ENCODE peak calls at places on chromosomes 11 and 22, in five cellular contexts. One of them, this sample, is unnamed.

GRCh38 chr11:119134389-119134978 is 13.1 kb downstream of the HINFP start:
- DNase-seq in left ventricle myocardium inferior: no peak
- DNase-seq in astrocyte of the spinal cord: no peak
- DNase-seq in heart right ventricle: no peak
- DNase-seq in brain microvascular endothelial cell: no peak
- DNase-seq in this sample: peak

GRCh38 chr11:66477256-66478201 is 2.7 kb upstream of the DPP3 start:
- DNase-seq in left ventricle myocardium inferior: no peak
- DNase-seq in astrocyte of the spinal cord: no peak
- DNase-seq in heart right ventricle: no peak
- DNase-seq in brain microvascular endothelial cell: no peak
- DNase-seq in this sample: no peak

GRCh38 chr22:29122041-29122440 is 49.2 kb downstream of the KREMEN1 start:
- DNase-seq in left ventricle myocardium inferior: no peak
- DNase-seq in astrocyte of the spinal cord: no peak
- DNase-seq in heart right ventricle: no peak
- DNase-seq in brain microvascular endothelial cell: no peak
- DNase-seq in this sample: peak

GRCh38 chr11:14972581-14973490 is 685 bp upstream of the CALCA start:
- DNase-seq in left ventricle myocardium inferior: no peak
- DNase-seq in astrocyte of the spinal cord: no peak
- DNase-seq in heart right ventricle: no peak
- DNase-seq in brain microvascular endothelial cell: no peak
- DNase-seq in this sample: no peak

GRCh38 chr11:71129624-71130023 is 122.8 kb downstream of the SHANK2 start:
- DNase-seq in left ventricle myocardium inferior: no peak
- DNase-seq in astrocyte of the spinal cord: peak
- DNase-seq in heart right ventricle: no peak
- DNase-seq in brain microvascular endothelial cell: no peak
- DNase-seq in this sample: no peak

GRCh38 chr22:45647532-45648225 is 24.0 kb upstream of the ATXN10 start:
- DNase-seq in left ventricle myocardium inferior: no peak
- DNase-seq in astrocyte of the spinal cord: no peak
- DNase-seq in heart right ventricle: no peak
- DNase-seq in brain microvascular endothelial cell: no peak
- DNase-seq in this sample: no peak

GRCh38 chr11:82890941-82891340 is 9.3 kb downstream of the PRCP start:
- DNase-seq in left ventricle myocardium inferior: no peak
- DNase-seq in astrocyte of the spinal cord: no peak
- DNase-seq in heart right ventricle: no peak
- DNase-seq in brain microvascular endothelial cell: no peak
- DNase-seq in this sample: no peak

GRCh38 chr22:17785185-17786184 is 11.2 kb upstream of the BID start:
- DNase-seq in left ventricle myocardium inferior: peak
- DNase-seq in astrocyte of the spinal cord: no peak
- DNase-seq in heart right ventricle: peak
- DNase-seq in brain microvascular endothelial cell: no peak
- DNase-seq in this sample: peak

GRCh38 chr11:116955548-116955947 is 118.1 kb upstream of the APOA1 start:
- DNase-seq in left ventricle myocardium inferior: no peak
- DNase-seq in astrocyte of the spinal cord: no peak
- DNase-seq in heart right ventricle: no peak
- DNase-seq in brain microvascular endothelial cell: no peak
- DNase-seq in this sample: no peak

GRCh38 chr11:69425895-69426544 is 55.4 kb upstream of the LINC01488 start:
- DNase-seq in left ventricle myocardium inferior: no peak
- DNase-seq in astrocyte of the spinal cord: no peak
- DNase-seq in heart right ventricle: no peak
- DNase-seq in brain microvascular endothelial cell: no peak
- DNase-seq in this sample: no peak

GRCh38 chr22:31937328-31937727 is 7.0 kb upstream of the YWHAH start:
- DNase-seq in left ventricle myocardium inferior: no peak
- DNase-seq in astrocyte of the spinal cord: no peak
- DNase-seq in heart right ventricle: no peak
- DNase-seq in brain microvascular endothelial cell: no peak
- DNase-seq in this sample: no peak

GRCh38 chr22:44411226-44412135 is 86.6 kb downstream of the RTL6 start:
- DNase-seq in left ventricle myocardium inferior: no peak
- DNase-seq in astrocyte of the spinal cord: no peak
- DNase-seq in heart right ventricle: no peak
- DNase-seq in brain microvascular endothelial cell: no peak
- DNase-seq in this sample: peak

GRCh38 chr11:122656631-122657101 is 1.1 kb downstream of the UBASH3B start:
- DNase-seq in left ventricle myocardium inferior: peak
- DNase-seq in astrocyte of the spinal cord: peak
- DNase-seq in heart right ventricle: peak
- DNase-seq in brain microvascular endothelial cell: no peak
- DNase-seq in this sample: no peak

GRCh38 chr11:106202935-106203620 is 125.6 kb downstream of the AASDHPPT start:
- DNase-seq in left ventricle myocardium inferior: no peak
- DNase-seq in astrocyte of the spinal cord: no peak
- DNase-seq in heart right ventricle: no peak
- DNase-seq in brain microvascular endothelial cell: peak
- DNase-seq in this sample: peak

GRCh38 chr22:39789794-39790193 is 103.8 kb downstream of the ENTHD1 start:
- DNase-seq in left ventricle myocardium inferior: no peak
- DNase-seq in astrocyte of the spinal cord: no peak
- DNase-seq in heart right ventricle: no peak
- DNase-seq in brain microvascular endothelial cell: no peak
- DNase-seq in this sample: no peak

GRCh38 chr11:21018248-21018647 is 348.9 kb downstream of the NELL1 start:
- DNase-seq in left ventricle myocardium inferior: no peak
- DNase-seq in astrocyte of the spinal cord: no peak
- DNase-seq in heart right ventricle: no peak
- DNase-seq in brain microvascular endothelial cell: no peak
- DNase-seq in this sample: no peak

GRCh38 chr22:39527481-39527961 is 5.0 kb downstream of the RPS19BP1 start:
- DNase-seq in left ventricle myocardium inferior: no peak
- DNase-seq in astrocyte of the spinal cord: no peak
- DNase-seq in heart right ventricle: no peak
- DNase-seq in brain microvascular endothelial cell: no peak
- DNase-seq in this sample: peak

GRCh38 chr11:112459001-112459400 is 198.3 kb upstream of the PLET1 start:
- DNase-seq in left ventricle myocardium inferior: no peak
- DNase-seq in astrocyte of the spinal cord: no peak
- DNase-seq in heart right ventricle: no peak
- DNase-seq in brain microvascular endothelial cell: no peak
- DNase-seq in this sample: peak

GRCh38 chr22:47884200-47884599 is 1121.8 kb downstream of the TBC1D22A start:
- DNase-seq in left ventricle myocardium inferior: no peak
- DNase-seq in astrocyte of the spinal cord: no peak
- DNase-seq in heart right ventricle: no peak
- DNase-seq in brain microvascular endothelial cell: no peak
- DNase-seq in this sample: no peak

GRCh38 chr22:36221799-36222751 is 17.3 kb downstream of the APOL2 start:
- DNase-seq in left ventricle myocardium inferior: no peak
- DNase-seq in astrocyte of the spinal cord: peak
- DNase-seq in heart right ventricle: no peak
- DNase-seq in brain microvascular endothelial cell: no peak
- DNase-seq in this sample: peak

GRCh38 chr11:834371-835316 is 1.9 kb downstream of the CD151 start:
- DNase-seq in left ventricle myocardium inferior: peak
- DNase-seq in astrocyte of the spinal cord: peak
- DNase-seq in heart right ventricle: peak
- DNase-seq in brain microvascular endothelial cell: no peak
- DNase-seq in this sample: peak
- H3K4me3 ChIP-seq in left ventricle myocardium inferior: peak
- H3K4me3 ChIP-seq in astrocyte of the spinal cord: peak
- H3K4me3 ChIP-seq in heart right ventricle: peak
- H3K4me3 ChIP-seq in brain microvascular endothelial cell: peak
- H3K4me3 ChIP-seq in this sample: peak

GRCh38 chr11:61082161-61082870 is 20.0 kb upstream of the CD5 start:
- DNase-seq in left ventricle myocardium inferior: no peak
- DNase-seq in astrocyte of the spinal cord: no peak
- DNase-seq in heart right ventricle: no peak
- DNase-seq in brain microvascular endothelial cell: no peak
- DNase-seq in this sample: no peak

GRCh38 chr11:61082931-61083531 is 19.3 kb upstream of the CD5 start:
- DNase-seq in left ventricle myocardium inferior: no peak
- DNase-seq in astrocyte of the spinal cord: no peak
- DNase-seq in heart right ventricle: no peak
- DNase-seq in brain microvascular endothelial cell: no peak
- DNase-seq in this sample: no peak

GRCh38 chr11:61079416-61080150 is 22.7 kb upstream of the CD5 start:
- DNase-seq in left ventricle myocardium inferior: no peak
- DNase-seq in astrocyte of the spinal cord: no peak
- DNase-seq in heart right ventricle: no peak
- DNase-seq in brain microvascular endothelial cell: no peak
- DNase-seq in this sample: no peak

GRCh38 chr11:61080526-61080925 is 21.8 kb upstream of the CD5 start:
- DNase-seq in left ventricle myocardium inferior: no peak
- DNase-seq in astrocyte of the spinal cord: no peak
- DNase-seq in heart right ventricle: no peak
- DNase-seq in brain microvascular endothelial cell: no peak
- DNase-seq in this sample: no peak

GRCh38 chr11:61080986-61081590 is 21.2 kb upstream of the CD5 start:
- DNase-seq in left ventricle myocardium inferior: no peak
- DNase-seq in astrocyte of the spinal cord: no peak
- DNase-seq in heart right ventricle: no peak
- DNase-seq in brain microvascular endothelial cell: no peak
- DNase-seq in this sample: no peak
- TF ChIP-seq CTCF in left ventricle myocardium inferior: no peak
- TF ChIP-seq CTCF in astrocyte of the spinal cord: no peak
- TF ChIP-seq CTCF in heart right ventricle: no peak
- TF ChIP-seq CTCF in brain microvascular endothelial cell: no peak
- TF ChIP-seq CTCF in this sample: no peak

GRCh38 chr11:60855726-60856633 is at the start of gene PTGDR2:
- DNase-seq in left ventricle myocardium inferior: no peak
- DNase-seq in astrocyte of the spinal cord: no peak
- DNase-seq in heart right ventricle: no peak
- DNase-seq in brain microvascular endothelial cell: no peak
- DNase-seq in this sample: no peak
- H3K4me3 ChIP-seq in left ventricle myocardium inferior: peak
- H3K4me3 ChIP-seq in astrocyte of the spinal cord: no peak
- H3K4me3 ChIP-seq in heart right ventricle: peak
- H3K4me3 ChIP-seq in brain microvascular endothelial cell: no peak
- H3K4me3 ChIP-seq in this sample: no peak

GRCh38 chr11:11534981-11535380 is 86.8 kb downstream of the GALNT18 start:
- DNase-seq in left ventricle myocardium inferior: no peak
- DNase-seq in astrocyte of the spinal cord: no peak
- DNase-seq in heart right ventricle: no peak
- DNase-seq in brain microvascular endothelial cell: no peak
- DNase-seq in this sample: no peak
- TF ChIP-seq CTCF in left ventricle myocardium inferior: no peak
- TF ChIP-seq CTCF in astrocyte of the spinal cord: no peak
- TF ChIP-seq CTCF in heart right ventricle: no peak
- TF ChIP-seq CTCF in brain microvascular endothelial cell: no peak
- TF ChIP-seq CTCF in this sample: no peak

GRCh38 chr11:75566763-75567279 is 4.8 kb downstream of the SERPINH1 start:
- DNase-seq in left ventricle myocardium inferior: no peak
- DNase-seq in astrocyte of the spinal cord: no peak
- DNase-seq in heart right ventricle: no peak
- DNase-seq in brain microvascular endothelial cell: no peak
- DNase-seq in this sample: no peak

GRCh38 chr11:75565221-75565814 is 3.3 kb downstream of the SERPINH1 start:
- DNase-seq in left ventricle myocardium inferior: peak
- DNase-seq in astrocyte of the spinal cord: peak
- DNase-seq in heart right ventricle: peak
- DNase-seq in brain microvascular endothelial cell: peak
- DNase-seq in this sample: peak

GRCh38 chr11:75563978-75564552 is 2.0 kb downstream of the SERPINH1 start:
- DNase-seq in left ventricle myocardium inferior: peak
- DNase-seq in astrocyte of the spinal cord: peak
- DNase-seq in heart right ventricle: peak
- DNase-seq in brain microvascular endothelial cell: peak
- DNase-seq in this sample: peak

GRCh38 chr11:75567971-75568370 is 5.9 kb downstream of the SERPINH1 start:
- DNase-seq in left ventricle myocardium inferior: no peak
- DNase-seq in astrocyte of the spinal cord: no peak
- DNase-seq in heart right ventricle: no peak
- DNase-seq in brain microvascular endothelial cell: no peak
- DNase-seq in this sample: no peak

DNA sequence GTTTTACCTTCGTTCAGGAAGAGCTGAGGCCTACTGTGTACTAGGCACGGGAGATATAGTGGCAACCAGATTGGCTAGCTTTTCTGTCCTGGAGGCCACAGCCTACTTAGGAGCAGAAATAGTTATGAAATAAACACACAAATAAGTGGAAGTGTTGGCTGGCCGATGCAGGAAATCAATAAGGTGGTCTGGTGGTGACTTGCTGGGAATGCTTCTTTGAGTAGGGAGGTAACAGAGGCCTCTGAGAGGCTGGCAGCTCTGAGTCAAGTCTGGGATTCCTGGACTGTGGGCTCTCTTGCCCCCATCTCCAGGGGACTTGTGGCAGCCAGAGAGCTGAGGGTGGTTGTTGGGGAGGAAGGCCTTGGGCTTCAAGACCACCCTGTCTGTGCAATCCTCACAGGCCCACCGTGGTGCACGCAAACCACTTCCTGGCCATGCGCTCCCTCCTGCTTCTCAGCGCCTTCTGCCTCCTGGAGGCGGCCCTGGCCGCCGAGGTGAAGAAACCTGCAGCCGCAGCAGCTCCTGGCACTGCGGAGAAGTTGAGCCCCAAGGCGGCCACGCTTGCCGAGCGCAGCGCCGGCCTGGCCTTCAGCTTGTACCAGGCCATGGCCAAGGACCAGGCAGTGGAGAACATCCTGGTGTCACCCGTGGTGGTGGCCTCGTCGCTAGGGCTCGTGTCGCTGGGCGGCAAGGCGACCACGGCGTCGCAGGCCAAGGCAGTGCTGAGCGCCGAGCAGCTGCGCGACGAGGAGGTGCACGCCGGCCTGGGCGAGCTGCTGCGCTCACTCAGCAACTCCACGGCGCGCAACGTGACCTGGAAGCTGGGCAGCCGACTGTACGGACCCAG is 4.1 kb downstream of the SERPINH1 start:
- DNase-seq in left ventricle myocardium inferior: no peak
- DNase-seq in astrocyte of the spinal cord: no peak
- DNase-seq in heart right ventricle: no peak
- DNase-seq in brain microvascular endothelial cell: no peak
- DNase-seq in this sample: peak
- H3K4me3 ChIP-seq in left ventricle myocardium inferior: peak
- H3K4me3 ChIP-seq in astrocyte of the spinal cord: peak
- H3K4me3 ChIP-seq in heart right ventricle: peak
- H3K4me3 ChIP-seq in brain microvascular endothelial cell: peak
- H3K4me3 ChIP-seq in this sample: peak

GRCh38 chr11:36583667-36584066 is 10.6 kb upstream of the IFTAP start:
- DNase-seq in left ventricle myocardium inferior: no peak
- DNase-seq in astrocyte of the spinal cord: no peak
- DNase-seq in heart right ventricle: no peak
- DNase-seq in brain microvascular endothelial cell: no peak
- DNase-seq in this sample: no peak
- TF ChIP-seq CTCF in left ventricle myocardium inferior: no peak
- TF ChIP-seq CTCF in astrocyte of the spinal cord: no peak
- TF ChIP-seq CTCF in heart right ventricle: no peak
- TF ChIP-seq CTCF in brain microvascular endothelial cell: no peak
- TF ChIP-seq CTCF in this sample: no peak

DNA sequence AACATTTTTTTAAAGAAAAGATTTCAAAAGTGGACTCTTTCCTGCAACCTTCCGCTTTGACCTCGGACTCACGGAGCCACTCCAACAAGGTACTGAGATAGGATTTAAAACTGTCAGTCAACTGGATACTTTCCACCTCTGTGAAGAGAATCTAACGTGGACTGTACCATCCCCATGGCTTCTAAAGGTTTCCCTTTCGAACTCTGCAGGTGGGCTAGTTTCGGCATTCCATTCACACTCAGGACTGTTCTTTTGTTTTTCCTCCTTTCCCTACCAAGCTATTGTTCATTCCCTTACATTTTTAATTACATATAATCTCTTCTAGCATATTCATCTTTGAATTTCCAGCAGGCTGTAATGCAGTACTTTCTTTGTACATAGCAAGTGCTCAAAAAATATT is 88.5 kb upstream of the AKIP1 start:
- DNase-seq in left ventricle myocardium inferior: no peak
- DNase-seq in astrocyte of the spinal cord: no peak
- DNase-seq in heart right ventricle: no peak
- DNase-seq in brain microvascular endothelial cell: no peak
- DNase-seq in this sample: no peak
- H3K4me3 ChIP-seq in left ventricle myocardium inferior: no peak
- H3K4me3 ChIP-seq in astrocyte of the spinal cord: no peak
- H3K4me3 ChIP-seq in heart right ventricle: no peak
- H3K4me3 ChIP-seq in brain microvascular endothelial cell: no peak
- H3K4me3 ChIP-seq in this sample: no peak